ENCODE peak calls at places on chromosomes 5 and 9, in four cellular contexts. M, F, Z and C are unnamed samples.

GRCh38 chr9:127283917-127284316 is 19.3 kb downstream of the GARNL3 start:
- DNase-seq in Z (no peak), F (no peak), M (peak), C (no peak)

GRCh38 chr5:50958852-50959457 is 292.5 kb downstream of the PARP8 start:
- DNase-seq in M (no peak), Z (peak), F (no peak), C (peak)

GRCh38 chr5:14263700-14264099 is 120.6 kb downstream of the TRIO start:
- DNase-seq in Z (peak), F (no peak), M (no peak), C (peak)

GRCh38 chr9:120859361-120859760 is 16.6 kb upstream of the PSMD5 start:
- DNase-seq in M (no peak), F (no peak), Z (no peak), C (no peak)

GRCh38 chr9:109022909-109023308 is 9.6 kb upstream of the CTNNAL1 start:
- DNase-seq in Z (no peak), M (no peak), F (no peak), C (no peak)

GRCh38 chr5:14824490-14824889 is 47.1 kb downstream of the ANKH start:
- DNase-seq in F (no peak), Z (no peak), M (no peak), C (no peak)

GRCh38 chr5:83744851-83745250 is 24.2 kb upstream of the HAPLN1 start:
- DNase-seq in Z (no peak), F (no peak), M (no peak), C (no peak)

GRCh38 chr5:159021360-159022177 is 78.1 kb downstream of the EBF1 start:
- DNase-seq in M (peak), F (no peak), Z (no peak), C (no peak)

GRCh38 chr5:53923969-53924876 is 363.8 kb downstream of the NDUFS4 start:
- DNase-seq in M (no peak), Z (no peak), F (no peak), C (no peak)

GRCh38 chr5:113345261-113345940 is 89.4 kb downstream of the TSSK1B start:
- DNase-seq in Z (no peak), M (no peak), F (no peak), C (no peak)

GRCh38 chr5:17944046-17944445 is 309.8 kb downstream of the TAF11L14 start:
- DNase-seq in F (no peak), Z (no peak), M (no peak), C (no peak)

GRCh38 chr9:27618066-27618465 is 44.8 kb upstream of the C9orf72 start:
- DNase-seq in F (no peak), Z (no peak), M (no peak), C (no peak)

GRCh38 chr9:87732344-87732743 is 6.4 kb downstream of the CTSL start:
- DNase-seq in Z (no peak), M (no peak), F (no peak), C (no peak)

GRCh38 chr9:13278023-13278367 is 1.5 kb downstream of the MPDZ start:
- DNase-seq in M (no peak), F (no peak), Z (no peak), C (no peak)

GRCh38 chr5:84623034-84623433 is 238.4 kb upstream of the EDIL3 start:
- DNase-seq in F (no peak), Z (no peak), M (no peak), C (no peak)

GRCh38 chr9:15468113-15468512 is 42.7 kb downstream of the PSIP1 start:
- DNase-seq in Z (no peak), F (no peak), M (no peak), C (no peak)

GRCh38 chr5:40599676-40600075 is 80.0 kb upstream of the PTGER4 start:
- DNase-seq in F (no peak), Z (no peak), M (no peak), C (no peak)

GRCh38 chr5:119367502-119368237 is 11.9 kb downstream of the TNFAIP8 start:
- DNase-seq in Z (peak), F (no peak), M (no peak), C (no peak)

GRCh38 chr5:135269224-135269623 is 129.8 kb downstream of the MACROH2A1 start:
- DNase-seq in F (no peak), M (no peak), Z (no peak), C (no peak)

GRCh38 chr9:136095028-136095494 is at the start of gene NACC2:
- DNase-seq in F (no peak), M (no peak), Z (no peak), C (no peak)

GRCh38 chr5:24864244-24864643 is 219.5 kb upstream of the CDH10 start:
- DNase-seq in M (no peak), Z (no peak), F (no peak), C (no peak)

GRCh38 chr5:178372091-178372695 is 139.6 kb upstream of the PHYKPL start:
- DNase-seq in Z (no peak), M (no peak), F (no peak), C (no peak)

GRCh38 chr5:155129513-155129880 is 115.9 kb downstream of the KIF4B start:
- DNase-seq in Z (no peak), M (no peak), F (no peak), C (no peak)

GRCh38 chr5:170312666-170313065 is 15.1 kb upstream of the LCP2 start:
- DNase-seq in Z (no peak), F (no peak), M (no peak), C (no peak)

GRCh38 chr5:128649183-128649582 is 111.1 kb upstream of the FBN2 start:
- DNase-seq in M (no peak), Z (no peak), F (no peak), C (no peak)

GRCh38 chr5:123785160-123786001 is 273.4 kb downstream of the CSNK1G3 start:
- DNase-seq in Z (no peak), M (no peak), F (no peak), C (no peak)

GRCh38 chr5:58074222-58074621 is 385.7 kb downstream of the PLK2 start:
- DNase-seq in M (no peak), Z (no peak), F (no peak), C (no peak)

GRCh38 chr9:93156475-93157008 is 22.5 kb upstream of the NINJ1 start:
- DNase-seq in M (no peak), F (peak), Z (no peak), C (no peak)

GRCh38 chr9:115653231-115653630 is 500.4 kb upstream of the PAPPA start:
- DNase-seq in F (no peak), Z (no peak), M (no peak), C (no peak)

GRCh38 chr5:558326-558725 is 34.1 kb upstream of the SLC9A3 start:
- DNase-seq in M (peak), F (no peak), Z (no peak), C (no peak)

GRCh38 chr5:56356876-56357160 is 123.7 kb upstream of the ANKRD55 start:
- DNase-seq in M (no peak), F (no peak), Z (no peak), C (no peak)

GRCh38 chr9:125374443-125375309 is 113.0 kb downstream of the GAPVD1 start:
- DNase-seq in Z (peak), F (peak), M (peak), C (peak)

GRCh38 chr9:83965350-83966208 is 14.4 kb downstream of the HNRNPK start:
- DNase-seq in M (no peak), Z (peak), F (no peak), C (no peak)

GRCh38 chr5:172533058-172533398 is 78.7 kb upstream of the SH3PXD2B start:
- DNase-seq in M (no peak), F (no peak), Z (no peak), C (no peak)

GRCh38 chr5:76663573-76663972 is 40.4 kb upstream of the F2RL2 start:
- DNase-seq in F (no peak), Z (no peak), M (no peak), C (no peak)

GRCh38 chr5:159059722-159060121 is 40.0 kb downstream of the EBF1 start:
- DNase-seq in F (no peak), M (no peak), Z (no peak), C (peak)

GRCh38 chr5:34563951-34564705 is 92.0 kb upstream of the RAI14 start:
- DNase-seq in Z (no peak), M (no peak), F (no peak), C (no peak)

GRCh38 chr5:82422751-82423181 is 144.6 kb upstream of the RPS23 start:
- DNase-seq in Z (no peak), M (peak), F (no peak), C (no peak)

GRCh38 chr5:58076473-58077257 is 383.2 kb downstream of the PLK2 start:
- DNase-seq in Z (no peak), F (no peak), M (no peak), C (no peak)